ENCODE peak calls at places on chromosomes 4 and X, in nine cellular contexts. W is endodermal cell, Q is PC-3, B is HepG2, Z is cardiac muscle cell, F is psoas muscle, H is ovary, E is GM23338, D is GM23248. K is an unnamed sample.

GRCh38 chr4:20254517-20255250 is 3.0 kb downstream of the SLIT2 start:
- DNase-seq in W (peak; percentile 76), Q (no peak), B (no peak), Z (peak; percentile 67), F (peak; percentile 57), H (peak; percentile 30), E (peak; percentile 75), D (peak; percentile 78), K (no peak)

GRCh38 chrX:19698125-19698524 is 182.8 kb upstream of the MAP3K15 start:
- DNase-seq in W (no peak), Q (peak; percentile 70), B (no peak), Z (no peak), F (no peak), H (no peak), E (no peak), D (peak; percentile 77), K (no peak)

GRCh38 chr4:117768610-117769009 is 265.7 kb upstream of the NDST3 start:
- DNase-seq in W (no peak), Q (no peak), B (no peak), Z (no peak), F (no peak), H (no peak), E (no peak), D (no peak), K (no peak)

GRCh38 chr4:7715251-7716014 is 224.2 kb downstream of the AFAP1 start:
- DNase-seq in W (no peak), Q (no peak), B (no peak), Z (no peak), F (peak; percentile 27), H (no peak), E (no peak), D (no peak), K (peak; percentile 50)

GRCh38 chrX:42776195-42776594 is 1.8 kb downstream of the PPP1R2C start:
- DNase-seq in W (no peak), Q (no peak), B (no peak), Z (no peak), F (no peak), H (no peak), E (no peak), D (no peak), K (no peak)

GRCh38 chr4:87065016-87065415 is 130.2 kb downstream of the AFF1 start:
- DNase-seq in W (no peak), Q (no peak), B (no peak), Z (no peak), F (no peak), H (no peak), E (no peak), D (no peak), K (no peak)

GRCh38 chrX:84133023-84133422 is 55.0 kb downstream of the RPS6KA6 start:
- DNase-seq in W (no peak), Q (no peak), B (no peak), Z (no peak), F (no peak), H (no peak), E (no peak), D (peak; percentile 24), K (no peak)

GRCh38 chr4:56880572-56880971 is 27.1 kb upstream of the REST start:
- DNase-seq in W (no peak), Q (no peak), B (no peak), Z (no peak), F (no peak), H (no peak), E (no peak), D (no peak), K (no peak)

GRCh38 chr4:145299380-145300076 is 119.1 kb upstream of the OTUD4 start:
- DNase-seq in W (no peak), Q (peak; percentile 93), B (peak; percentile 5), Z (no peak), F (no peak), H (no peak), E (no peak), D (peak; percentile 98), K (peak; percentile 34)

GRCh38 chrX:132292753-132293152 is 73.5 kb upstream of the RAP2C start:
- DNase-seq in W (peak; percentile 58), Q (peak; percentile 66), B (peak; percentile 57), Z (peak; percentile 73), F (no peak), H (no peak), E (peak; percentile 63), D (peak; percentile 61), K (peak; percentile 72)

GRCh38 chr4:137678796-137679195 is 146.5 kb upstream of the PCDH18 start:
- DNase-seq in W (no peak), Q (peak; percentile 24), B (no peak), Z (no peak), F (no peak), H (no peak), E (no peak), D (peak; percentile 64), K (no peak)

GRCh38 chrX:51182545-51182944 is 150.1 kb upstream of the NUDT10 start:
- DNase-seq in W (peak; percentile 69), Q (no peak), B (no peak), Z (peak; percentile 12), F (no peak), H (no peak), E (peak; percentile 47), D (no peak), K (no peak)

DNA sequence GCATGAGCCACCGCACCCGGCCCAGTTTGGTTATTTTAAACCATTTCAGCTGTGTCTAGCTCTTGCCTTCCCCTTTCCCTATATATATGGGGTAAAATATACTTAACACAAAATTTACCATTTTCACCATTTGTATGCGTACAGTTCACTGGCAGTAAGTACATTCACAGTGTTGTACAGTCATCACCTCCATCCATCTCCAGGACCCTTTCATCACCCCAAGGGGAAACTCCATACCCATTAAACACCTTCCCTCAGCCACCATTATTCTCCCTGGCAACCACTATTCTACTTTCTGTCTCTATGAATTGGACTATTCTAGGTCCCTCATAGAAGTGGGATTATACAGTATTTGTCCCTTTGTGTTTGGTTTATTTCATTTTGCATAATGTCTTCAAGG is 106.4 kb downstream of the TMEM131L start:
- DNase-seq in W (no peak), Q (no peak), B (no peak), Z (no peak), F (no peak), H (no peak), E (no peak), D (no peak), K (no peak)
- H3K4me1 ChIP-seq in W (no peaks in the 10 kb centered on the region), Q (peaks cover 5% of the 10 kb centered on the region), B (peaks cover 59% of the 10 kb centered on the region), Z (peaks cover 6% of the 10 kb centered on the region), F (peaks cover 45% of the 10 kb centered on the region), H (peaks cover 11% of the 10 kb centered on the region), E (peaks cover 4% of the 10 kb centered on the region), D (peaks cover 9% of the 10 kb centered on the region), K (peaks cover 16% of the 10 kb centered on the region)

GRCh38 chr4:104490096-104490769 is 4.5 kb downstream of the CXXC4 start:
- DNase-seq in W (peak; percentile 60), Q (no peak), B (no peak), Z (peak; percentile 22), F (no peak), H (peak; percentile 7), E (peak; percentile 68), D (no peak), K (peak; percentile 45)
- H3K4me3 ChIP-seq in W (peak overlapping the region; percentile 90), Q (peak overlapping the region; percentile 67), B (no peak overlapping the region), Z (peak overlapping the region; percentile 61), F (peak overlapping the region; percentile 74), H (peak overlapping the region; percentile 69), E (peak overlapping the region; percentile 79), D (peak overlapping the region; percentile 73), K (peak overlapping the region; percentile 76)

DNA sequence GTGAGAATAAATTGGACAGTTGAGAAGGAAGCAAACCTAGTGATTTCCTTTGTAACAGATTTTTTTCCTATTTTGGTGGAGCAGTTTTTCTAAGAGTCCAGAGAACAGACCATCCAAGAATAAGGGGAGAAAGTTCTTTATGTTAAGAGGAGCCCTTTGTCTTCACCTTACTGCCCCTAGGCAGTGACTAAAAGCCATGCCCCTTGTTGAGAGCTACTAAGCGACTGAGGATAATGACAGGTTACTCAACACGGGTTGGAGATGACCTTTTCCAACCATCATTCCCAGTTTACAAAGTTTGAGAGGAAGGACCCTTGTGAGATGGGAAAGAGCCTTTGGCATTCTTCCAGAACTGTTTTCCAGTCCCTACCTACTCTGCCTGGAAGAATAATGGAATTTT is 3.2 kb downstream of the CCDC160 start:
- DNase-seq in W (no peak), Q (no peak), B (no peak), Z (no peak), F (no peak), H (no peak), E (peak; percentile 3), D (no peak), K (no peak)
- H3K4me1 ChIP-seq in W (no peaks in the 10 kb centered on the region), Q (peaks cover 42% of the 10 kb centered on the region), B (no peaks in the 10 kb centered on the region), Z (peaks cover 23% of the 10 kb centered on the region), F (no peaks in the 10 kb centered on the region), H (no peaks in the 10 kb centered on the region), E (peaks cover 30% of the 10 kb centered on the region), D (no peaks in the 10 kb centered on the region), K (no peaks in the 10 kb centered on the region)

GRCh38 chr4:119026662-119027444 is 108.8 kb upstream of the MYOZ2 start:
- DNase-seq in W (peak; percentile 63), Q (no peak), B (no peak), Z (no peak), F (peak; percentile 84), H (peak; percentile 55), E (peak; percentile 19), D (peak; percentile 12), K (peak; percentile 79)
- H3K4me3 ChIP-seq in W (no peak overlapping the region), Q (no peak overlapping the region), B (no peak overlapping the region), Z (no peak overlapping the region), F (peak overlapping the region; percentile 77), H (peak overlapping the region; percentile 34), E (no peak overlapping the region), D (peak overlapping the region; percentile 69), K (peak overlapping the region; percentile 57)

GRCh38 chrX:29487214-29487613 is 728.1 kb upstream of the MAGEB2 start:
- DNase-seq in W (no peak), Q (peak; percentile 19), B (no peak), Z (no peak), F (no peak), H (no peak), E (no peak), D (no peak), K (no peak)
- H3K4me1 ChIP-seq in W (no peaks in the 10 kb centered on the region), Q (peaks cover 25% of the 10 kb centered on the region), B (no peaks in the 10 kb centered on the region), Z (no peaks in the 10 kb centered on the region), F (no peaks in the 10 kb centered on the region), H (no peaks in the 10 kb centered on the region), E (no peaks in the 10 kb centered on the region), D (no peaks in the 10 kb centered on the region), K (no peaks in the 10 kb centered on the region)

GRCh38 chrX:155874571-155875244 is 6.4 kb upstream of the VAMP7 start:
- DNase-seq in W (no peak), Q (no peak), B (no peak), Z (no peak), F (no peak), H (no peak), E (peak; percentile 6), D (no peak), K (peak; percentile 42)
- H3K4me3 ChIP-seq in W (no peak overlapping the region), Q (no peak overlapping the region), B (peak overlapping the region; percentile 37), Z (no peak overlapping the region), F (peak overlapping the region; percentile 32), H (no peak overlapping the region), E (no peak overlapping the region), D (no peak overlapping the region), K (peak overlapping the region; percentile 37)